ENCODE peak calls at places on chromosome 2, in eight cellular contexts. S is suprapubic skin, K is AG04450, J is fibroblast of lung, H is spleen, I is MM.1S, R is NT2/D1, A is heart left ventricle. W is an unnamed sample.

GRCh38 chr2:48092846-48093498 is 186.7 kb upstream of the FBXO11 start:
- DNase-seq in I (no peak), H (no peak), R (no peak), K (no peak), S (no peak), J (no peak), A (no peak), W (no peak)

GRCh38 chr2:137942037-137942784 is 22.1 kb upstream of the HNMT start:
- DNase-seq in K (no peak), R (no peak), J (no peak), S (no peak), A (no peak), H (no peak), I (no peak), W (no peak)

GRCh38 chr2:181872178-181872577 is 19.4 kb upstream of the ITPRID2 start:
- DNase-seq in S (no peak), I (no peak), R (no peak), A (no peak), J (no peak), K (no peak), H (no peak), W (no peak)

GRCh38 chr2:98487806-98488189 is 43.1 kb downstream of the INPP4A start:
- DNase-seq in J (peak; percentile 21), I (peak; percentile 96), S (no peak), R (no peak), A (no peak), K (no peak), H (peak; percentile 35), W (no peak)

GRCh38 chr2:130374587-130375290 is 18.9 kb downstream of the PTPN18 start:
- DNase-seq in K (no peak), J (no peak), H (no peak), I (no peak), R (no peak), A (no peak), S (no peak), W (no peak)

GRCh38 chr2:33034784-33035183 is 88.0 kb downstream of the LTBP1 start:
- DNase-seq in S (no peak), K (no peak), A (no peak), I (no peak), H (no peak), J (peak; percentile 76), R (no peak), W (no peak)

GRCh38 chr2:121242175-121242875 is 42.7 kb downstream of the TFCP2L1 start:
- DNase-seq in A (peak; percentile 4), J (no peak), I (no peak), R (no peak), H (peak; percentile 56), K (no peak), S (no peak), W (no peak)

GRCh38 chr2:218893349-218894167 is 12.9 kb downstream of the WNT10A start:
- DNase-seq in I (no peak), H (no peak), A (no peak), K (no peak), S (no peak), R (no peak), J (no peak), W (no peak)

GRCh38 chr2:33111002-33111446 is 164.3 kb downstream of the LTBP1 start:
- DNase-seq in I (no peak), K (no peak), R (no peak), S (no peak), A (peak; percentile 53), H (no peak), J (peak; percentile 76), W (no peak)

GRCh38 chr2:71223767-71224333 is 3.1 kb downstream of the PAIP2B start:
- DNase-seq in J (peak; percentile 36), S (no peak), A (peak; percentile 84), K (no peak), I (peak; percentile 78), H (no peak), R (peak; percentile 72), W (no peak)

GRCh38 chr2:197248623-197249022 is 62.0 kb downstream of the ANKRD44 start:
- DNase-seq in S (no peak), I (no peak), A (no peak), K (no peak), R (no peak), J (no peak), H (no peak), W (no peak)

GRCh38 chr2:226893206-226893605 is 57.4 kb downstream of the RHBDD1 start:
- DNase-seq in A (no peak), I (no peak), H (no peak), S (no peak), K (no peak), J (peak; percentile 40), R (no peak), W (no peak)

GRCh38 chr2:192128655-192129054 is 66.1 kb downstream of the TMEFF2 start:
- DNase-seq in R (no peak), J (peak; percentile 33), S (no peak), K (no peak), I (no peak), H (no peak), A (no peak), W (no peak)

GRCh38 chr2:151999058-151999457 is 99.8 kb downstream of the CACNB4 start:
- DNase-seq in A (peak; percentile 43), I (peak; percentile 39), K (no peak), J (peak; percentile 37), S (no peak), H (no peak), R (peak; percentile 65), W (peak; percentile 20)

GRCh38 chr2:151861171-151861570 is 33.0 kb upstream of the ARL5A start:
- DNase-seq in S (no peak), H (no peak), I (no peak), A (no peak), J (no peak), K (no peak), R (no peak), W (no peak)

GRCh38 chr2:100106460-100106859 is 35.9 kb downstream of the AFF3 start:
- DNase-seq in A (no peak), J (peak; percentile 29), H (no peak), R (peak; percentile 32), S (no peak), K (no peak), I (no peak), W (no peak)

GRCh38 chr2:185970148-185970852 is 231.7 kb downstream of the FSIP2 start:
- DNase-seq in H (no peak), A (no peak), I (no peak), R (no peak), K (no peak), S (no peak), J (peak; percentile 65), W (no peak)

GRCh38 chr2:157725856-157726255 is 97.2 kb upstream of the ACVR1C start:
- DNase-seq in H (no peak), A (no peak), K (peak; percentile 38), R (no peak), J (peak; percentile 16), I (no peak), S (no peak), W (no peak)

GRCh38 chr2:190533175-190533967 is 1.2 kb downstream of the NEMP2 start:
- DNase-seq in J (no peak), R (no peak), A (peak; percentile 32), K (no peak), H (no peak), I (no peak), S (no peak), W (peak; percentile 14)

GRCh38 chr2:27717070-27717453 is 53.4 kb downstream of the SLC4A1AP start:
- DNase-seq in S (no peak), K (no peak), A (peak; percentile 70), I (peak; percentile 56), J (no peak), H (no peak), R (no peak), W (no peak)

GRCh38 chr2:950627-950992 is at the start of gene SNTG2:
- DNase-seq in I (no peak), R (no peak), H (peak; percentile 82), S (no peak), K (no peak), A (peak; percentile 40), J (no peak), W (peak; percentile 25)

GRCh38 chr2:216012133-216012829 is 1.1 kb downstream of the MREG start:
- DNase-seq in R (no peak), A (no peak), I (no peak), J (no peak), H (no peak), S (no peak), K (no peak), W (no peak)

GRCh38 chr2:110874565-110875383 is 142.4 kb downstream of the ACOXL start:
- DNase-seq in R (no peak), K (no peak), H (no peak), J (no peak), S (no peak), I (no peak), A (no peak), W (no peak)

GRCh38 chr2:187658952-187659525 is 104.8 kb upstream of the TFPI start:
- DNase-seq in R (peak; percentile 32), J (peak; percentile 51), H (no peak), S (no peak), A (no peak), I (no peak), K (peak; percentile 6), W (no peak)

GRCh38 chr2:228535396-228535795 is 353.9 kb upstream of the SPHKAP start:
- DNase-seq in R (no peak), H (no peak), I (no peak), A (no peak), S (no peak), K (no peak), J (no peak), W (no peak)
- H3K9me3 ChIP-seq in R (peaks cover 71% of the 10 kb centered on the region), H (peaks cover 65% of the 10 kb centered on the region), I (no peaks in the 10 kb centered on the region), A (peaks cover 33% of the 10 kb centered on the region), S (peaks cover 9% of the 10 kb centered on the region), K (peaks cover 4% of the 10 kb centered on the region), J (no peaks in the 10 kb centered on the region), W (no peaks in the 10 kb centered on the region)

GRCh38 chr2:172281648-172282576 is 145.5 kb upstream of the ITGA6 start:
- DNase-seq in A (no peak), R (no peak), S (no peak), I (no peak), K (peak; percentile 47), J (peak; percentile 79), H (no peak), W (no peak)
- H3K9me3 ChIP-seq in A (no peaks in the 10 kb centered on the region), R (peaks cover 8% of the 10 kb centered on the region), S (peaks cover 3% of the 10 kb centered on the region), I (no peaks in the 10 kb centered on the region), K (peaks cover 7% of the 10 kb centered on the region), J (no peaks in the 10 kb centered on the region), H (no peaks in the 10 kb centered on the region), W (no peaks in the 10 kb centered on the region)

DNA sequence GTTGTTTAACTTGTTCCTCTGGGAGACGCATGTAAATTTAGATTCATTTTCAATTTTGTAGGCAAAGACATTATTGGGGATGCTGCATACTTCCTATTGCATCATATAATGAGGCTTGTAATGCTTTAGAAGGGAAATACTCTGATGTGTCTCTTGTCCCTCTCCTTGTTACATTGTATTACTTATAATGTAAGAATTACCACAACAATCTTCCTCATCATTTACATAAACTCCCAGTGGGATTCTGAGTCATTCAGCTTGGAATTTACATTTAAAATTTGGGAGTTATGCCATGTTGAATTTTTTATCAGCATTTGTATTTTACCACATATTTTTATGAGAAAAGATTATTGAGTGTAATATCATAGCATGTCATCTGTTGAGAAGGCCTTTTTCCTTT is 963.4 kb upstream of the NRXN1 start:
- DNase-seq in A (no peak), J (peak; percentile 85), I (no peak), S (no peak), K (peak; percentile 36), H (no peak), R (no peak), W (no peak)
- H3K9me3 ChIP-seq in A (peaks cover 8% of the 10 kb centered on the region), J (no peaks in the 10 kb centered on the region), I (no peaks in the 10 kb centered on the region), S (no peaks in the 10 kb centered on the region), K (no peaks in the 10 kb centered on the region), H (no peaks in the 10 kb centered on the region), R (no peaks in the 10 kb centered on the region), W (no peaks in the 10 kb centered on the region)

GRCh38 chr2:213664817-213665216 is 380.6 kb downstream of the SPAG16 start:
- DNase-seq in H (no peak), S (no peak), R (no peak), J (no peak), I (peak; percentile 16), A (no peak), K (no peak), W (no peak)

GRCh38 chr2:213669657-213670056 is 385.4 kb downstream of the SPAG16 start:
- DNase-seq in S (no peak), I (peak; percentile 84), H (no peak), J (no peak), K (no peak), R (no peak), A (no peak), W (no peak)
- H3K9me3 ChIP-seq in S (no peaks in the 10 kb centered on the region), I (no peaks in the 10 kb centered on the region), H (peaks cover 43% of the 10 kb centered on the region), J (no peaks in the 10 kb centered on the region), K (peaks cover 7% of the 10 kb centered on the region), R (peaks cover 11% of the 10 kb centered on the region), A (peaks cover 23% of the 10 kb centered on the region), W (no peaks in the 10 kb centered on the region)

W was measured in T-helper 17 cell.